ENCODE peak calls at places on chromosomes 13 and 19, in ten cellular contexts. J is heart right ventricle, U is IMR-90, N is dorsolateral prefrontal cortex, H is epithelial cell of esophagus, K is fibroblast of mammary gland, P is choroid plexus epithelial cell, R is hepatocyte, G is ascending aorta, O is BE2C. Z is an unnamed sample.

GRCh38 chr13:76723551-76724232 is 162.5 kb downstream of the KCTD12 start:
- DNase-seq in U (peak; percentile 89), H (peak; percentile 54), O (no peak), N (no peak), G (no peak), K (peak; percentile 82), R (peak; percentile 8), J (peak; percentile 12), P (peak; percentile 91), Z (peak; percentile 96)

GRCh38 chr13:92694047-92694446 is 532.6 kb upstream of the GPC6 start:
- DNase-seq in U (no peak), N (no peak), K (no peak), R (no peak), H (no peak), P (no peak), G (no peak), J (no peak), O (no peak), Z (no peak)

GRCh38 chr13:73657821-73658540 is 476.2 kb downstream of the KLF12 start:
- DNase-seq in J (peak; percentile 64), K (peak; percentile 71), G (peak; percentile 77), P (peak; percentile 38), O (no peak), R (no peak), N (peak; percentile 69), H (no peak), U (no peak), Z (peak; percentile 35)

GRCh38 chr13:114080739-114081561 is 51.5 kb downstream of the RASA3 start:
- DNase-seq in R (no peak), U (no peak), P (no peak), N (peak; percentile 36), O (no peak), K (no peak), J (no peak), H (no peak), G (peak; percentile 55), Z (no peak)

GRCh38 chr13:47837104-47837880 is 163.8 kb downstream of the SUCLA2 start:
- DNase-seq in O (no peak), J (no peak), H (no peak), K (no peak), R (no peak), G (no peak), U (no peak), P (no peak), N (no peak), Z (no peak)

GRCh38 chr13:50366488-50367174 is 351.4 kb downstream of the KCNRG start:
- DNase-seq in N (no peak), K (no peak), H (no peak), R (no peak), G (no peak), U (no peak), J (no peak), O (no peak), P (no peak), Z (no peak)

GRCh38 chr13:112958127-112958989 is 10.7 kb upstream of the MCF2L start:
- DNase-seq in H (no peak), G (no peak), R (no peak), N (no peak), O (no peak), J (no peak), P (no peak), U (no peak), K (no peak), Z (no peak)

GRCh38 chr19:32372726-32373613 is 27.6 kb downstream of the ZNF507 start:
- DNase-seq in J (no peak), G (no peak), R (no peak), K (no peak), H (no peak), N (no peak), P (no peak), U (no peak), O (no peak), Z (peak; percentile 36)

DNA sequence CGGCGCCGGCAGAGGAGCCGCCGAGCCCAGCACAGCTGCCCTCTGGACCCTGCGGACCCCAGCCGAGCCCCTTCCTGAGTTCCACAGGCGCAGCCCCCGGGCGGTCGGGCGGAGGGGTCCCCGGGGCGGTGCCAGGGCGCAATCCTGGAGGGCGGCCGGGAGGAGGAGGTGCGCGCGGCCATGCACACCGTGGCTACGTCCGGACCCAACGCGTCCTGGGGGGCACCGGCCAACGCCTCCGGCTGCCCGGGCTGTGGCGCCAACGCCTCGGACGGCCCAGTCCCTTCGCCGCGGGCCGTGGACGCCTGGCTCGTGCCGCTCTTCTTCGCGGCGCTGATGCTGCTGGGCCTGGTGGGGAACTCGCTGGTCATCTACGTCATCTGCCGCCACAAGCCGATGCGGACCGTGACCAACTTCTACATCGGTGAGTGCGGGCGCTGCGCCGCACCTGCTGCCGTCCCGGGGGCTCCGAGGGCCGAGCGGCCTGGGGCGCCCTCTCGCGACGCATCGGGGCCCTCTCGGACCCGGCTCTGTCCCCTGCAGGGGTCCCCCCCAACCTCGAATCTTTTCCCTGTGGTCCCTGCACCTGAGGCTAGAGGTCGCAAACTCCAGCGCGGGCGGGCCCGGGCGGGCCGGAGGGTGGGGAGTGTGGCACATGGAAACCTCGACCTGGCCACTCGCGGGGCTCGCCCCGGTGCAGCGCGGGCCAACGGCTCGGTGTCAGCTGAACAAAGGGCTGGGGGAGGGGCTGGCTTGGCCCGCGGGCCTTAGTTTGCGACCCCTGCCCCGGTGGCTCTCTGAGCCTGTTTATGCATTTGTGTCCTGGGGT is at the start of gene KISS1R:
- DNase-seq in K (no peak), P (no peak), J (no peak), H (peak; percentile 37), R (peak; percentile 74), O (peak; percentile 65), G (peak; percentile 75), N (no peak), U (peak; percentile 34), Z (no peak)
- H3K4me3 ChIP-seq in K (no peak within 1 kb of the TSS), P (no peak within 1 kb of the TSS), J (peak within 1 kb of the TSS; percentile 45), H (no peak within 1 kb of the TSS), R (no peak within 1 kb of the TSS), O (peak within 1 kb of the TSS; percentile 23), G (peak within 1 kb of the TSS; percentile 43), N (peak within 1 kb of the TSS; percentile 63), U (peak within 1 kb of the TSS; percentile 4), Z (no peak within 1 kb of the TSS)

GRCh38 chr19:17726914-17727773 is 7.9 kb downstream of the MAP1S start:
- DNase-seq in K (no peak), R (no peak), O (no peak), G (no peak), U (no peak), N (peak; percentile 65), P (no peak), J (no peak), H (no peak), Z (no peak)

GRCh38 chr19:17726136-17726741 is 7.0 kb downstream of the MAP1S start:
- DNase-seq in P (no peak), J (no peak), N (peak; percentile 62), K (no peak), R (no peak), H (no peak), O (no peak), G (no peak), U (no peak), Z (no peak)

GRCh38 chr19:17724655-17725054 is 5.4 kb downstream of the MAP1S start:
- DNase-seq in P (no peak), O (no peak), U (no peak), R (no peak), N (no peak), H (no peak), J (no peak), G (no peak), K (no peak), Z (no peak)

GRCh38 chr19:17727843-17728242 is 8.6 kb downstream of the MAP1S start:
- DNase-seq in K (no peak), J (no peak), U (no peak), R (no peak), G (no peak), P (no peak), N (no peak), O (no peak), H (no peak), Z (no peak)

GRCh38 chr19:17725422-17726078 is 6.3 kb downstream of the MAP1S start:
- DNase-seq in J (no peak), O (peak; percentile 46), P (no peak), G (no peak), H (no peak), N (no peak), U (no peak), R (no peak), K (no peak), Z (no peak)
- TF ChIP-seq CTCF in J (peak; percentile 37), O (peak; percentile 50), P (peak; percentile 55), G (no peak), H (peak; percentile 24), N (peak; percentile 53), U (peak; percentile 16), R (peak; percentile 27), K (no peak), Z (peak; percentile 13)

GRCh38 chr19:31331536-31331935 is 17.7 kb downstream of the TSHZ3 start:
- DNase-seq in U (no peak), R (no peak), H (no peak), N (no peak), P (no peak), O (no peak), J (no peak), G (no peak), K (no peak), Z (no peak)

GRCh38 chr19:31329819-31330218 is 19.4 kb downstream of the TSHZ3 start:
- DNase-seq in U (no peak), K (no peak), R (no peak), J (no peak), P (no peak), H (no peak), G (no peak), N (no peak), O (no peak), Z (no peak)

GRCh38 chr19:31330761-31331160 is 18.5 kb downstream of the TSHZ3 start:
- DNase-seq in O (no peak), P (no peak), J (no peak), K (no peak), U (no peak), N (no peak), H (peak; percentile 45), G (no peak), R (no peak), Z (no peak)

GRCh38 chr19:31332096-31332495 is 17.1 kb downstream of the TSHZ3 start:
- DNase-seq in R (no peak), N (no peak), U (peak; percentile 79), P (peak; percentile 61), K (no peak), O (no peak), J (no peak), H (no peak), G (no peak), Z (peak; percentile 63)

DNA sequence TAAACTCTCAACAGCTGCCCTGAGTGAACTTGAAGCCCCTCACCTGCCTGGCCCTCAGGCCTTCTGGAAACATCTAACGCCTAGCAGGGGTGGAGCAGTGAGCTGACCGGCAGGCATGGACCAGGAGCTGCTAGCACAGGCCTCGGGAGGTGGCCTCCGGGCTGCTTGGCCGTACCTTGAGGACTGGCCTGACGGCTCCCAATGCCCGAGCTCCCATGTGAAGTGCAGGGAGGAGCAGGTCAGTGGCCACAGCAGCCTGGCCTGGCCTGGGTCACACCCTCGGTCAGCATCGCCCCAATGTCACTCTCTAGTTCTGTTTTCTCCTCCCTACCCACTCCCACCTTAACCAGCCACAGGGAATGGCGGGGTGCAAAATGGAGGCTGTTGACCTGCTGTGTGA is 19.0 kb downstream of the TSHZ3 start:
- DNase-seq in H (no peak), G (no peak), R (no peak), U (no peak), K (no peak), O (no peak), J (no peak), P (no peak), N (no peak), Z (no peak)
- H3K4me3 ChIP-seq in H (no peak overlapping the region), G (no peak overlapping the region), R (no peak overlapping the region), U (no peak overlapping the region), K (no peak overlapping the region), O (no peak overlapping the region), J (no peak overlapping the region), P (no peak overlapping the region), N (no peak overlapping the region), Z (no peak overlapping the region)

GRCh38 chr19:39038098-39038497 is 5.7 kb upstream of the FBXO27 start:
- DNase-seq in H (peak; percentile 75), J (no peak), N (peak; percentile 50), O (peak; percentile 63), U (peak; percentile 25), R (peak; percentile 74), P (peak; percentile 71), K (peak; percentile 47), G (no peak), Z (peak; percentile 27)
- TF ChIP-seq CTCF in H (peak; percentile 48), J (no peak), N (no peak), O (no peak), U (peak; percentile 18), R (peak; percentile 36), P (peak; percentile 56), K (peak; percentile 22), G (no peak), Z (peak; percentile 36)